ENCODE peak calls at places on chromosomes 2 and 18, in five cellular contexts. S is Calu3, O is Peyer's patch, G is WTC11, M is spleen. Y is an unnamed sample.
A peak's percentile ranks its signal among the peaks of the same experiment; 100 is the strongest.

GRCh38 chr18:67600181-67600631 is 83.7 kb upstream of the DSEL start:
- DNase-seq in S (peak; percentile 63), M (no peak), O (no peak), G (no peak), Y (no peak)

GRCh38 chr18:22912835-22913234 is 20.3 kb upstream of the RBBP8 start:
- DNase-seq in G (no peak), M (no peak), O (no peak), S (no peak), Y (no peak)

GRCh38 chr18:47979611-47980200 is 49.2 kb upstream of the SMAD2 start:
- DNase-seq in S (peak; percentile 36), G (no peak), M (no peak), O (no peak), Y (no peak)

GRCh38 chr2:40178171-40178778 is 273.6 kb downstream of the SLC8A1 start:
- DNase-seq in O (no peak), S (no peak), M (no peak), G (no peak), Y (no peak)

GRCh38 chr18:13913205-13913604 is 2.1 kb downstream of the MC2R start:
- DNase-seq in M (no peak), S (no peak), G (no peak), O (no peak), Y (no peak)

GRCh38 chr2:157032019-157032418 is 225.5 kb upstream of the GALNT5 start:
- DNase-seq in M (no peak), O (no peak), S (peak; percentile 18), G (no peak), Y (no peak)

GRCh38 chr2:206084468-206084869 is 1.5 kb downstream of the INO80D start:
- DNase-seq in O (peak; percentile 32), S (peak; percentile 53), G (peak; percentile 70), M (peak; percentile 78), Y (no peak)

GRCh38 chr2:237091779-237092436 is 6.2 kb downstream of the COPS8 start:
- DNase-seq in O (no peak), S (no peak), G (no peak), M (no peak), Y (no peak)

GRCh38 chr18:49838381-49838780 is 25.0 kb upstream of the ACAA2 start:
- DNase-seq in G (no peak), S (no peak), O (no peak), M (no peak), Y (no peak)

GRCh38 chr18:407168-407567 is 93.3 kb downstream of the COLEC12 start:
- DNase-seq in G (no peak), S (no peak), O (no peak), M (no peak), Y (no peak)

GRCh38 chr2:120509991-120510735 is 164.2 kb downstream of the INHBB start:
- DNase-seq in M (peak; percentile 67), G (no peak), S (no peak), O (no peak), Y (no peak)

GRCh38 chr2:120513776-120514357 is 167.9 kb downstream of the INHBB start:
- DNase-seq in M (no peak), S (no peak), O (no peak), G (no peak), Y (no peak)

GRCh38 chr2:120510751-120511395 is 164.9 kb downstream of the INHBB start:
- DNase-seq in S (no peak), G (no peak), M (peak; percentile 54), O (no peak), Y (no peak)

GRCh38 chr2:120511546-120512320 is 165.8 kb downstream of the INHBB start:
- DNase-seq in O (no peak), S (no peak), G (peak; percentile 37), M (peak; percentile 59), Y (no peak)

GRCh38 chr2:120512321-120512710 is 166.4 kb downstream of the INHBB start:
- DNase-seq in S (no peak), M (peak; percentile 58), O (no peak), G (no peak), Y (no peak)
- TF ChIP-seq CTCF in S (no peak), M (no peak), O (no peak), G (no peak), Y (no peak)

GRCh38 chr2:84996909-84997308 is 25.9 kb downstream of the KCMF1 start:
- DNase-seq in O (no peak), G (no peak), S (no peak), M (no peak), Y (no peak)

GRCh38 chr2:85001595-85001994 is 30.6 kb downstream of the KCMF1 start:
- DNase-seq in M (no peak), S (no peak), O (no peak), G (no peak), Y (no peak)

GRCh38 chr2:84995826-84996225 is 24.9 kb downstream of the KCMF1 start:
- DNase-seq in G (no peak), M (no peak), S (no peak), O (no peak), Y (no peak)

GRCh38 chr2:85002534-85002933 is 31.6 kb downstream of the KCMF1 start:
- DNase-seq in O (no peak), M (no peak), G (no peak), S (no peak), Y (no peak)

DNA sequence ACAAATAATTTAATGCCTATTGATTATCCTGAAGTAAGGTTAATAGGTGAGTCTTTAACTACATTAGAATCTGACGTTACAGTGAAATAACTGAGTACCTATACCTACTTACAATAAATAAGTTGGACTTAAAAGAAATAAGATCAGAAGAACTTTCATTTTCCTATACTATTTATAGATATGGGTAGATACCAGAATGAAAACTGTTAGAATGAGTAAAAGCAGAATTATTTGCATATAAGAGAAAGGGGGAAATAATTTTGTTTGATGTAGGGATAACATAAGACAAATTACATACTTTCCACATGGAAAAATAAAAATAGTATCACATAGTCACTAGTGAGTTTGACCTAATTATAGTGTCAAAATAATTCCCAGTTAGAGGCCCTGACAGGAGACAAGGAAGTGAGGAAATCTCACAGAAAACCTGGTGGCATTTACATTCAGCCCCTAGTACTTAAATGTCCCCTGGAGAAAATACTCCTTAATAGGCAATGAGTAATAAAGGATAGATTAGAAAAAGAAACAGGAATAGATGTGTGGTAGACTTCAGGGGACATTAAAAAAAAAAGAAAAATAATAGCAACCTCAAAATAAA is 28.6 kb downstream of the KCMF1 start:
- DNase-seq in O (no peak), G (no peak), S (no peak), M (no peak), Y (no peak)
- TF ChIP-seq CTCF in O (no peak), G (no peak), S (no peak), M (no peak), Y (no peak)

GRCh38 chr2:111919362-111919761 is 21.0 kb downstream of the MERTK start:
- DNase-seq in O (no peak), G (peak; percentile 28), S (no peak), M (no peak), Y (no peak)
- TF ChIP-seq CTCF in O (no peak), G (no peak), S (no peak), M (no peak), Y (no peak)

DNA sequence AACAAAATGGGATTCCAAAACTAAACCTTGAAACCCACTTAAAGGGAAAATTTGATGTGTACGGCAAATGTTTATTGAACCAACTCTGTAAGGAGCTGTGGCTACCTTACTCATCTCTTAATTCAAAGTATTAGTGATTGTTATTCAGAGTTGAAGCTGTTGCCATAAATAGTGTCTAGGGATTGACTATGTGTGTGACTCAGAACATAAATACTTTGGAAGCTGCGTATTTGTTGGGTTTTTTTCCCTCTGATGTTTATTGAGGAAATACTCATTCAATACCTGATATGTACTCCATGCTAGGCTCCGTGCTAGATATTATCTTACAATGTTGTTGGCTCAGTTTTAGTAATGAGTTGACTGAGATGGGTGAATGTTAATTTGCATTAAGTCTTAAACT is 90.4 kb downstream of the PTRHD1 start:
- DNase-seq in O (no peak), S (no peak), G (no peak), M (no peak), Y (no peak)
- TF ChIP-seq CTCF in O (no peak), S (no peak), G (no peak), M (no peak), Y (no peak)

GRCh38 chr18:62998443-62998842 is 283.1 kb downstream of the PHLPP1 start:
- DNase-seq in M (peak; percentile 47), S (no peak), O (no peak), G (no peak), Y (no peak)
- TF ChIP-seq CTCF in M (no peak), S (no peak), O (no peak), G (no peak), Y (no peak)

Y was measured in D721Med.